ENCODE peak calls at places on chromosomes 7 and 10, in ten cellular contexts. B is CD8-positive, alpha-beta memory T cell; W is CD4-positive, CD25-positive, alpha-beta regulatory T cell; P is HCT116; K is HAP-1; O is GM23248; N is heart right ventricle; G is NT2/D1; X is lower lobe of right lung; S is Panc1. Q is an unnamed sample. For H3K4me1, the result is how much of the 10 kb centered on the place peaks cover.

GRCh38 chr10:104318810-104319684 is 19.2 kb downstream of the ITPRIP start:
- DNase-seq in B (no peak), W (no peak), P (no peak), K (no peak), O (no peak), N (no peak), G (no peak), X (peak), S (no peak), Q (no peak)

GRCh38 chr10:128814024-128814423 is 653.0 kb upstream of the MGMT start:
- DNase-seq in B (no peak), W (no peak), P (no peak), K (no peak), O (no peak), N (no peak), G (no peak), X (no peak), S (no peak), Q (no peak)

GRCh38 chr10:93600861-93601773 is at the start of gene RBP4:
- DNase-seq in B (no peak), W (no peak), P (no peak), K (no peak), O (peak), N (no peak), G (no peak), X (no peak), S (no peak), Q (peak)

GRCh38 chr7:1534330-1535099 is 4.0 kb downstream of the MAFK start:
- DNase-seq in B (no peak), W (no peak), P (no peak), K (no peak), O (no peak), N (no peak), G (no peak), X (no peak), S (no peak), Q (no peak)

GRCh38 chr10:54133201-54133600 is 667.8 kb downstream of the PCDH15 start:
- DNase-seq in B (no peak), W (no peak), P (no peak), K (peak), O (no peak), N (no peak), G (no peak), X (no peak), S (no peak), Q (no peak)

GRCh38 chr7:151275813-151276577 is 27.5 kb upstream of the SMARCD3 start:
- DNase-seq in B (no peak), W (no peak), P (no peak), K (no peak), O (no peak), N (no peak), G (no peak), X (no peak), S (no peak), Q (no peak)

GRCh38 chr7:149433124-149433523 is 27.7 kb downstream of the ZNF777 start:
- DNase-seq in B (no peak), W (no peak), P (no peak), K (no peak), O (no peak), N (no peak), G (no peak), X (no peak), S (no peak), Q (no peak)

GRCh38 chr7:82729172-82730030 is 285.8 kb upstream of the CACNA2D1 start:
- DNase-seq in B (peak), W (no peak), P (peak), K (peak), O (peak), N (no peak), G (peak), X (no peak), S (peak), Q (peak)

GRCh38 chr10:75403144-75404022 is 1.8 kb upstream of the ZNF503 start:
- DNase-seq in B (no peak), W (no peak), P (no peak), K (peak), O (peak), N (peak), G (no peak), X (peak), S (no peak), Q (no peak)

GRCh38 chr7:32586291-32587221 is 91.3 kb downstream of the AVL9 start:
- DNase-seq in B (no peak), W (no peak), P (no peak), K (no peak), O (peak), N (peak), G (no peak), X (no peak), S (no peak), Q (no peak)

GRCh38 chr7:27197137-27198042 is 2.5 kb downstream of the HOXA13 start:
- DNase-seq in B (no peak), W (no peak), P (no peak), K (no peak), O (no peak), N (no peak), G (no peak), X (no peak), S (no peak), Q (no peak)

GRCh38 chr10:84039957-84040356 is 99.4 kb upstream of the GHITM start:
- DNase-seq in B (no peak), W (no peak), P (no peak), K (no peak), O (no peak), N (no peak), G (no peak), X (no peak), S (no peak), Q (no peak)

GRCh38 chr10:44971419-44971818 is 7.2 kb downstream of the DEPP1 start:
- DNase-seq in B (no peak), W (no peak), P (no peak), K (no peak), O (no peak), N (no peak), G (no peak), X (no peak), S (no peak), Q (no peak)
- H3K4me1 ChIP-seq in B (under half), W (under half), P (under half), K (under half), O (under half), N (under half), G (under half), X (half or more), S (under half), Q (under half)

DNA sequence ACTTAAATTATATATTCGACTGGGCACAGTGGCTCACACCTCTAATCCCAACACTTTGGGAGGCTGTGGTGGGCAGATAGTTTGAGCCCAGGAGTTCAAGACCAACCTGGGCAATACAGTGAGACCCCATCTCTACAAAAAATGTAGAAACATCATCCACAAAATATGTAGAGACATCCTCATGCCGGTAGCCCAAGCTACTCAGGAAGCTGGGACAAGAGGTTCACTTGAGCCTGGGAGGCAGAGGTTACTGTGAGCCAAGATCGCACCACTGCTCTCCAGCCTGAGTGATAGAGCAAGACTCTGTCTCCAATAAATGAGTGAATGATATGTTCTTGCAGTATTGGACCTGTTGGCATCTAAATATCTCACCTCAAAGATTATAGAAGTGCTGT is 22.6 kb upstream of the TNS3 start:
- DNase-seq in B (no peak), W (no peak), P (no peak), K (no peak), O (peak), N (no peak), G (no peak), X (no peak), S (no peak), Q (no peak)
- H3K4me3 ChIP-seq in B (no peak), W (no peak), P (no peak), K (no peak), O (no peak), N (no peak), G (no peak), X (no peak), S (no peak), Q (no peak)

GRCh38 chr10:50622497-50623298 is 1.1 kb downstream of the SGMS1 start:
- DNase-seq in B (peak), W (peak), P (no peak), K (no peak), O (peak), N (peak), G (no peak), X (peak), S (no peak), Q (peak)
- H3K4me1 ChIP-seq in B (under half), W (half or more), P (under half), K (under half), O (under half), N (under half), G (under half), X (under half), S (under half), Q (under half)

DNA sequence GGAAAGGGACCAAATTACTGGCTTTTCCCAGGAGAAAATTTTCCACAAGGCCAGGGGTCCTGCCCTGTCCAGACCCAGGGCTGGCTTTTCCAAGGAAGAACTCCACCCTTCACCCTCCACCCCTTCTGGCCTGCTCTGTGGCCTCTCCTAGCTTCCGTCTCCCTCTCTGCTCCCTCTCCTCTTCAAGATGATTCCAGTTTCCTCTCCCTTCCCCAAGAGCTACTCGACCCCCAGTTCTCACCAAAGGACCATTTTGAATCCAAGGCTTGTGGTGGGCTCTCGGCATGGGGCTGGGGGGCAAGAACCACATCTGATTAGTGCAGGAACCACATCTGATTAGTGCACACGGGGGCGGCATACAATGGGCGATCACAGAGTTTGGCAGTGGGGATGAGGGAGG is 7.7 kb downstream of the CHAT start:
- DNase-seq in B (no peak), W (no peak), P (no peak), K (no peak), O (no peak), N (no peak), G (no peak), X (no peak), S (no peak), Q (no peak)
- H3K4me3 ChIP-seq in B (no peak), W (no peak), P (no peak), K (no peak), O (no peak), N (no peak), G (no peak), X (no peak), S (no peak), Q (no peak)

GRCh38 chr7:107933386-107934013 is 42.5 kb downstream of the DLD start:
- DNase-seq in B (no peak), W (no peak), P (no peak), K (peak), O (no peak), N (no peak), G (peak), X (no peak), S (no peak), Q (no peak)
- H3K4me1 ChIP-seq in B (under half), W (under half), P (under half), K (half or more), O (under half), N (under half), G (under half), X (under half), S (under half), Q (under half)

GRCh38 chr10:129963076-129963830 is 821 bp downstream of the EBF3 start:
- DNase-seq in B (no peak), W (no peak), P (no peak), K (no peak), O (peak), N (no peak), G (no peak), X (no peak), S (no peak), Q (peak)

GRCh38 chr10:129962558-129963075 is 1.5 kb downstream of the EBF3 start:
- DNase-seq in B (no peak), W (no peak), P (no peak), K (no peak), O (no peak), N (no peak), G (no peak), X (no peak), S (no peak), Q (no peak)

GRCh38 chr10:129965418-129965793 is 1.3 kb upstream of the EBF3 start:
- DNase-seq in B (no peak), W (no peak), P (no peak), K (no peak), O (no peak), N (no peak), G (no peak), X (no peak), S (no peak), Q (no peak)

GRCh38 chr10:129964611-129965417 is 740 bp upstream of the EBF3 start:
- DNase-seq in B (no peak), W (no peak), P (no peak), K (no peak), O (no peak), N (no peak), G (no peak), X (peak), S (no peak), Q (no peak)

DNA sequence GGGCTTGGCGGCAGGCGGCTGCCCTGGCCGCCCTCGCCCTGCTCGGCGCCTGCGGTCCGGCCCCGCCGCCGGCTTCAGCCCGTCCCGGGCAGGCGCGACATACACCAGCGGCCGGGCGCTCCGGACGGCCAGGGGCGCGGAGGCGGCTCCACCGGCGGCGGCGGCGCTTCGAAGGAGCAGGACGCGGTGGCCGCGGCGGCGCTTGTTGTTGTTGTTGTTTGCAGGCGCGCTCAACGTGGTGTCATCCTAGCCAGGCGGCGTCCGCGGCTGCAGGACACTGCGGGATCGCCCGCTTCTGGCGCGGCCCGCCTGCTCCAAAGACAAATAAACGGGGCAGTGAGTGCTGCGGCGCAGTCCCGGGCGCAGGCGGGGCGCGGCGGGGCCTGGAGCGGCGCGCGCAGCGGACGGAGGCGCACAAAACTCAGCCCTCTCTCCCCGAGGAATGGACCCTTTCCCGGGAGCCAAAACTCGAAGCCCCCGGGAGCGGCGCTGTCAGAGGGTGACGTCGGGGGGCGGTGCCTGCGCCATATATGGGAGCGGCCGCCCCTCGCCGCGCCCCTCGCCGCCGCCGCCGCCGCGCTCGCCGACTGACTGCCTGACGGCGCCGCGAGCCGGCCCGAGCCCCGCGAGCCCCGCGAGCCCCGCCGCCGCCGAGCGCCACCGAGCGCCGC is at the start of gene EBF3:
- DNase-seq in B (peak), W (peak), P (no peak), K (peak), O (peak), N (peak), G (no peak), X (peak), S (no peak), Q (peak)
- H3K4me3 ChIP-seq in B (peak), W (no peak), P (peak), K (peak), O (peak), N (peak), G (peak), X (peak), S (peak), Q (peak)

GRCh38 chr10:29328988-29329387 is 40.1 kb downstream of the LYZL1 start:
- DNase-seq in B (no peak), W (no peak), P (no peak), K (no peak), O (peak), N (peak), G (no peak), X (no peak), S (no peak), Q (no peak)

GRCh38 chr10:29326886-29327789 is 38.3 kb downstream of the LYZL1 start:
- DNase-seq in B (no peak), W (no peak), P (no peak), K (no peak), O (no peak), N (no peak), G (no peak), X (no peak), S (no peak), Q (no peak)

GRCh38 chr10:29329420-29329819 is 40.5 kb downstream of the LYZL1 start:
- DNase-seq in B (no peak), W (no peak), P (no peak), K (no peak), O (peak), N (no peak), G (no peak), X (no peak), S (no peak), Q (no peak)

GRCh38 chr10:29332761-29333148 is 43.9 kb downstream of the LYZL1 start:
- DNase-seq in B (no peak), W (no peak), P (no peak), K (no peak), O (no peak), N (no peak), G (no peak), X (no peak), S (no peak), Q (no peak)

GRCh38 chr10:29332061-29332760 is 43.3 kb downstream of the LYZL1 start:
- DNase-seq in B (no peak), W (no peak), P (no peak), K (no peak), O (no peak), N (no peak), G (no peak), X (no peak), S (no peak), Q (no peak)
- H3K4me1 ChIP-seq in B (under half), W (under half), P (under half), K (under half), O (under half), N (under half), G (under half), X (under half), S (under half), Q (under half)

Q was measured in BE2C.